ENCODE peak calls at places on chromosomes 4 and X, in seven cellular contexts. G is stomach, S is HCT116, D is heart left ventricle, Y is body of pancreas, E is psoas muscle, B is BE2C. K is an unnamed sample. For H3K9me3 and H3K36me3, the result is how much of the 10 kb centered on the place peaks cover.

GRCh38 chr4:7753271-7753670 is 186.4 kb downstream of the AFAP1 start:
- DNase-seq in G (no peak), S (no peak), D (no peak), Y (peak), E (no peak), B (no peak), K (no peak)

GRCh38 chr4:128461300-128462103 is 173.9 kb upstream of the PGRMC2 start:
- DNase-seq in G (no peak), S (no peak), D (no peak), Y (peak), E (no peak), B (peak), K (peak)

GRCh38 chr4:15031197-15031596 is 28.9 kb downstream of the CPEB2 start:
- DNase-seq in G (no peak), S (no peak), D (no peak), Y (no peak), E (no peak), B (no peak), K (no peak)

GRCh38 chr4:120731561-120731960 is 191.0 kb downstream of the PRDM5 start:
- DNase-seq in G (no peak), S (no peak), D (no peak), Y (no peak), E (no peak), B (no peak), K (no peak)

GRCh38 chr4:6489962-6490361 is 17.5 kb upstream of the PPP2R2C start:
- DNase-seq in G (no peak), S (no peak), D (no peak), Y (no peak), E (no peak), B (no peak), K (no peak)

GRCh38 chr4:182015893-182016292 is 227.3 kb upstream of the TENM3 start:
- DNase-seq in G (no peak), S (no peak), D (no peak), Y (no peak), E (no peak), B (no peak), K (no peak)

GRCh38 chrX:118345401-118346257 is at the start of gene WDR44:
- DNase-seq in G (peak), S (peak), D (peak), Y (peak), E (peak), B (peak), K (peak)

GRCh38 chr4:4269856-4270255 is 20.1 kb downstream of the LYAR start:
- DNase-seq in G (no peak), S (no peak), D (no peak), Y (no peak), E (no peak), B (no peak), K (no peak)

GRCh38 chr4:109574931-109575804 is 15.1 kb downstream of the MCUB start:
- DNase-seq in G (no peak), S (no peak), D (no peak), Y (no peak), E (no peak), B (no peak), K (peak)

GRCh38 chrX:118570209-118570608 is 74.6 kb downstream of the DOCK11 start:
- DNase-seq in G (no peak), S (no peak), D (no peak), Y (no peak), E (no peak), B (no peak), K (no peak)

GRCh38 chrX:84469226-84469625 is 33.0 kb downstream of the HDX start:
- DNase-seq in G (no peak), S (no peak), D (no peak), Y (no peak), E (no peak), B (peak), K (peak)

GRCh38 chrX:24148535-24149345 is 789 bp upstream of the ZFX start:
- DNase-seq in G (no peak), S (no peak), D (no peak), Y (no peak), E (no peak), B (no peak), K (peak)

DNA sequence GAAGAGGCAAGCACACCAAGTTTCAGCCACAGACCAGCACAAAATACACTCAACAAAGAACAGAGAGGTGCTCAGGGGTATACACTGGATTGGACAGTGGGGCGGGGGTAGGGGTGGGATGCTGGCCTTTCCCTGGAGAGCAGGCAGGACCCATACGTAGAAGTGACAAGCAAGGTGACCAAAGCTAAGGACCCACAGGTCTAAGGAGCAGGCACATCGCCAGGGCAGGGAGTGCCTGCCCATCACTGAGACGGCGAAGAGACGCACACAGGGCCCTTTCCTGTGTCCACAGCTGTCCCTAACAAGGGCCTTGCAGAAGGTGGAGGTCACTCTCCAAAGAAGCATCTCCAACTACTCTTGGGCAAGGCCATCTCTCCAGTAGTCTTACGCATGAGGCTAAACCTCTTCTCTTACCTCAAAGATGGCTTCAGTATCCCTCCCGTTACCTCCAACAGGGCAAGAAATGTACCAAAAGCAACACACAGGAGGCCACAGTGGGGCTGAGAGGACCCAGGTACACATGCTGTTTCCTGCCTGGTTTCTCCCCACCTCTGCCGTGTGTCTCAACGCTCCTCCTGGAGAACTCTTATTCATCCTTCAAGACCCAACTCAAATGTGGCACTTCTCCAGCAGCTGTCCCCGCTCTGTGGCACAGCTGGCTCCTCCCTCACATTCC is 6.5 kb downstream of the WDR1 start:
- DNase-seq in G (no peak), S (no peak), D (no peak), Y (no peak), E (no peak), B (no peak), K (no peak)
- H3K4me3 ChIP-seq in G (no peak), S (no peak), D (no peak), Y (no peak), E (no peak), B (no peak), K (no peak)

GRCh38 chrX:144791298-144791697 is 456.0 kb upstream of the SPANXN1 start:
- DNase-seq in G (no peak), S (no peak), D (no peak), Y (no peak), E (no peak), B (no peak), K (no peak)

DNA sequence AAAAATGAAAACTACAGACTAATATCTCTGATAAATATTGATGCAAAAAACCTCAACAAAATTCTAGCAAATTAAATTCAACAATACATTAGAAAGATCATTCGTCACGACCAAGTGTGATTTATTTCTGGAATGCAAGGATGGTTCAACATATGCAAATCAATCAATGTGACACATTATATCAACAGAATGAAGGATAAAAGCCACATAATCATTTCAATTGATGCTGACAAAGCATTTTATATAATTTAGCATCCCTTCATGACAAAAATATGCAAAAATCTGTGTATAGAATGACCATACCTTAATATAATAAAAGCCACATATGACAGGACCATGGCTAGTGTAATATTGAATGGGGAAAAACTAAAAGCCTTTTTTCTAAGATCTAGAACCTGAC is 457.2 kb upstream of the SPANXN1 start:
- DNase-seq in G (no peak), S (no peak), D (no peak), Y (no peak), E (no peak), B (no peak), K (no peak)
- H3K9me3 ChIP-seq in G (under half), S (under half), D (under half), Y (under half), E (under half), B (under half), K (under half)

DNA sequence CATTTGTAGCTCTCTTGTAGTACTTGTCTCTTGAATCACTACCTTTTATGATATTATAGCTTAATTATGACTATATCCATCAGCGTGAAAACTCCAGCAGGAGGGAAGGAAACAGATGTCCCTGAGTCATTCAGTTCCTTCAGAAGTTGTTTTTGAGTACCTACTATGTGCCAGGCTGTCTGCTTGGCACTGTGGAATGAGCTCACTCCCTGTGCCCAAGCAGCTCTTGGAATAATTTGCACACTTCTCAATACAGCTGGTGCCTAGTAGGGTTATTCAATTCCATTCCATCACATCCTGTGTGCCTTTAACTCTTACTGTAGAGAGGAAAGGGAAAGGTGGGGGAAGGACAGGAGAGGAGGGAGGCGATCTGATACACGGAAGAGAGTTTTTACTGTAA is 77.1 kb downstream of the NFKB1 start:
- DNase-seq in G (no peak), S (no peak), D (no peak), Y (no peak), E (no peak), B (no peak), K (no peak)
- H3K36me3 ChIP-seq in G (half or more), S (under half), D (under half), Y (under half), E (under half), B (under half), K (under half)

DNA sequence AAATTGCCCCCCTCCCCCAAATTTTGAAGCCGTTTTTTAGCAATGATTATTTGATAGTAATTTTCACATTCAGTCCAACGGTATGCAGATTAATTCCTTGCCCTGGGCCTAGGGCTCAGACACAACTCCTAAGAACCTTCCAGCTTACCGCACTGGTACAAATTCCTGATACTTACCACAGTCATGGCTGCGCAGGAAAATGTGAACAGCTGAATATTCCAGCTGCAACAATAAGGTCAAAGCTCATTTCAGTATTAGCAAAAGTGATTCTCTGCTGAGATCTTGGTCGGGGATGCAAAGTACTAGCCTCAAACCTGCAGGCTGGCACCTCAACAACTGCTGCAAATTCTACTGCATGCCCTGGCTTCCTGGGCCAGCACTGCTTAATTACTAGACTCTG is 3.0 kb downstream of the ATP11C start:
- DNase-seq in G (no peak), S (no peak), D (no peak), Y (no peak), E (no peak), B (no peak), K (peak)
- H3K4me3 ChIP-seq in G (no peak), S (no peak), D (no peak), Y (no peak), E (no peak), B (peak), K (peak)

DNA sequence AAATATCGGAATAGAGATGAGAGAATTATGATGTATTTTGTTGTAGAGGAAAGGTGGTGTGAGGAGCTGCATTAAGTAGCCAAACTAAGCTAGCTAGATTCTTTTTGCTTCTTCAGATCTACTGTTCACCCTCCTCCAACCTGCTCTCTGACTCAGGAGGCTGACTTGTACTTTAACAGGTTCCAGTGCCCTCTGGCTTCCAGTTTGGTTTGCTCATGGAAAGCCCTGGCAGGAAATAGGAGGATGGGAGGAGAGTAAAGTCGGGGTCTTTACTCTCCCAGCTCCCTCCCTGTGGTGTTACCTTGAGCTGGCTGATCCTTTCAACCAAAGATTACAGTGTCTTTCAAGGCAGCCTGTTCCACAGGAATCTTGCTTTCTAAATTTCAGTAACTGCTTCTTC is 277.0 kb upstream of the EDA2R start:
- DNase-seq in G (no peak), S (no peak), D (no peak), Y (no peak), E (no peak), B (no peak), K (no peak)
- H3K9me3 ChIP-seq in G (under half), S (under half), D (under half), Y (under half), E (under half), B (under half), K (under half)

GRCh38 chr4:145879598-145879997 is 59.0 kb downstream of the ZNF827 start:
- DNase-seq in G (no peak), S (no peak), D (no peak), Y (no peak), E (no peak), B (no peak), K (no peak)
- H3K36me3 ChIP-seq in G (under half), S (under half), D (under half), Y (under half), E (under half), B (under half), K (under half)